ENCODE peak calls at places on chromosomes 2 and 18, in four cellular contexts. B is endothelial cell, H is nephron progenitor cell, L is cardiac fibroblast. F is an unnamed sample.

GRCh38 chr2:44184106-44184505 is 15.4 kb downstream of the PPM1B start:
- DNase-seq in B (no peak), L (no peak), H (no peak), F (no peak)

GRCh38 chr2:190529486-190530104 is 4.9 kb downstream of the NEMP2 start:
- DNase-seq in B (no peak), H (no peak), L (no peak), F (no peak)

GRCh38 chr2:190404487-190404886 is 3.7 kb upstream of the MFSD6 start:
- DNase-seq in H (no peak), L (peak), B (no peak), F (no peak)

GRCh38 chr2:138170495-138170894 is 206.2 kb downstream of the HNMT start:
- DNase-seq in H (no peak), B (no peak), L (no peak), F (no peak)

GRCh38 chr2:12589802-12590320 is 126.9 kb upstream of the TRIB2 start:
- DNase-seq in H (no peak), L (no peak), B (no peak), F (no peak)

GRCh38 chr2:75503048-75503607 is 57.6 kb downstream of the EVA1A start:
- DNase-seq in L (peak), H (no peak), B (peak), F (no peak)

GRCh38 chr18:49723648-49724180 is 89.6 kb downstream of the ACAA2 start:
- DNase-seq in B (peak), L (peak), H (no peak), F (no peak)

GRCh38 chr2:105179469-105180372 is 61.8 kb upstream of the GPR45 start:
- DNase-seq in L (peak), H (no peak), B (peak), F (no peak)

GRCh38 chr2:173075781-173076556 is at the start of gene MAP3K20:
- DNase-seq in L (peak), B (peak), H (peak), F (peak)

GRCh38 chr2:188601927-188602326 is 310.3 kb downstream of the GULP1 start:
- DNase-seq in H (no peak), B (no peak), L (no peak), F (no peak)

GRCh38 chr18:45321520-45321919 is 293.8 kb upstream of the SLC14A2 start:
- DNase-seq in L (no peak), H (no peak), B (no peak), F (no peak)

GRCh38 chr2:131041402-131042160 is 51.7 kb downstream of the FAM168B start:
- DNase-seq in L (no peak), H (no peak), B (no peak), F (no peak)

GRCh38 chr2:28552045-28552823 is 56.4 kb downstream of the PLB1 start:
- DNase-seq in H (no peak), B (no peak), L (peak), F (no peak)

GRCh38 chr18:39770399-39770798 is 2184.6 kb upstream of the PIK3C3 start:
- DNase-seq in L (no peak), B (no peak), H (no peak), F (no peak)

GRCh38 chr2:148814143-148814852 is 60.7 kb upstream of the KIF5C start:
- DNase-seq in H (no peak), B (no peak), L (peak), F (no peak)

GRCh38 chr2:65430515-65431416 is 1.6 kb downstream of the SPRED2 start:
- DNase-seq in H (peak), B (peak), L (peak), F (peak)

GRCh38 chr2:236512902-236513433 is 56.7 kb upstream of the ACKR3 start:
- DNase-seq in B (peak), L (peak), H (peak), F (peak)

GRCh38 chr2:176763871-176764404 is 448.7 kb upstream of the HNRNPA3 start:
- DNase-seq in H (no peak), B (no peak), L (no peak), F (no peak)

GRCh38 chr2:48525269-48525943 is 4.5 kb upstream of the STON1 start:
- DNase-seq in L (peak), H (no peak), B (no peak), F (no peak)

GRCh38 chr18:49613741-49614151 is 51.9 kb downstream of the LIPG start:
- DNase-seq in B (no peak), L (no peak), H (no peak), F (no peak)

GRCh38 chr2:205387350-205388045 is 294.8 kb upstream of the NRP2 start:
- DNase-seq in L (no peak), B (no peak), H (no peak), F (no peak)

GRCh38 chr2:3242747-3243369 is 134.8 kb downstream of the EIPR1 start:
- DNase-seq in L (no peak), B (no peak), H (no peak), F (no peak)

GRCh38 chr18:13813271-13813849 is 10.6 kb upstream of the MC5R start:
- DNase-seq in B (peak), L (peak), H (peak), F (peak)

GRCh38 chr2:238462782-238463396 is 36.2 kb downstream of the ASB1 start:
- DNase-seq in H (no peak), B (no peak), L (peak), F (no peak)

GRCh38 chr2:69086466-69086865 is 73.5 kb downstream of the ANTXR1 start:
- DNase-seq in L (no peak), H (no peak), B (no peak), F (no peak)

GRCh38 chr2:107772380-107772779 is 54.3 kb upstream of the RGPD4 start:
- DNase-seq in L (no peak), H (no peak), B (no peak), F (no peak)

DNA sequence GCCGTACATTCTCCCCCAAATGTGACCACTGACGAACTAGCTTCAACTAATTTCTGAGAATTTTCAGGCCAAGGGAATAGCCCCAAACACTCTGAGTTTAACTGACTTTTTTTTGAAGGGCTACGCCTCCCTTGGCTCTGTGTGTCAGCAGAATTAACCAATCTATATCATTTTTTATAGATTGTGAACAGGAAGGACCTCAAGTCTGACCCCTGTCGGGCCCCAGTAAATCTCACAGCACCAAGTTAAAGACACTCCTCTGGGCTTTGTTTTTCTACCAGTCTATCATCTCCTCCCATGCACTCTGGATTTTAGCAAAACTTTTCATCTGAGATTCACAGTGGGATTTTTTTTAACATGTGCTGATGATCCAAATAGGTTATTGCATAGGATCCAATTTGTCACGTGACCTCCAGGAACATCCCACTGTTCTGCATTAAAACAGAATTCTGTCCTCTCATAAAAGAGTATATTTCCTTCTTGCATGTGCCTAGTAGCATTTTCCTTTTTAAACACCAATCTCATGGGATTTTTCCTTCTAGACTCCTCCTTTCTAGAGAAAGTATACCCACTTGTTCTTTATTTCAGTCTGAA is 307.1 kb downstream of the OSR1 start:
- DNase-seq in L (peak), H (peak), B (no peak), F (no peak)
- TF ChIP-seq CTCF in L (no peak), H (peak), B (no peak), F (no peak)

DNA sequence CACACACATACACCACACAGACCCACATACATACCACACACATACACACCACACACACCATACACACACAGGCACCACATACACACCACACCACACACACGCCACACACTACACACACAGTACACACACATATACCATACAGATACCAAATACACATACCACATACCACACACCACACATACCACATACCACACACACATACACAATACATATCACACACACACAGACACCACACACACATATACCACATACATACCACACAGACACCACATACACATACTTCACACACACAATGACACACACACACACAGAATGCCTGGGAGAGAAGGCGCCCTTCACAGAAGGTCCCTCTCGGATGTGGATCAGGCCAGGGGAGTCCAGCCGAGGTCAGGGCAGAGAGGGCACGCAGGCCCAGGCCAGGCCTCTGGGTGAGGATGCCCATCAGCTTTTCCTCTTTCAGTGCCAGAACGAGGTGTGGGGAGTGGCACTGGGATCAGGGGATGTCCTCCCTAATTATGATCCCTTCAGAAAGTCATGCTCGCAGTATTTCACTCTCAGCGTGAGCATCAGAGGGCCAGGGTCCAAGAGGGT is 70.4 kb upstream of the ODC1 start:
- DNase-seq in L (no peak), B (no peak), H (no peak), F (no peak)
- TF ChIP-seq CTCF in L (no peak), B (no peak), H (no peak), F (no peak)

GRCh38 chr2:85062565-85062964 is 70.6 kb upstream of the TCF7L1 start:
- DNase-seq in B (no peak), L (no peak), H (no peak), F (no peak)
- TF ChIP-seq CTCF in B (no peak), L (no peak), H (no peak), F (no peak)

GRCh38 chr2:96770451-96770850 is 9.7 kb downstream of the CNNM4 start:
- DNase-seq in L (no peak), B (no peak), H (no peak), F (no peak)

GRCh38 chr2:96772903-96773675 is 12.4 kb downstream of the CNNM4 start:
- DNase-seq in H (no peak), B (no peak), L (no peak), F (no peak)

GRCh38 chr2:96773922-96774321 is 13.2 kb downstream of the CNNM4 start:
- DNase-seq in L (no peak), H (no peak), B (no peak), F (no peak)

GRCh38 chr2:96769816-96770215 is 9.1 kb downstream of the CNNM4 start:
- DNase-seq in L (no peak), B (no peak), H (no peak), F (no peak)

GRCh38 chr2:96771792-96772618 is 11.3 kb downstream of the CNNM4 start:
- DNase-seq in H (no peak), L (no peak), B (no peak), F (no peak)
- TF ChIP-seq CTCF in H (no peak), L (no peak), B (no peak), F (no peak)

GRCh38 chr2:96484096-96484495 is 21.1 kb downstream of the NEURL3 start:
- DNase-seq in H (no peak), L (no peak), B (no peak), F (no peak)
- TF ChIP-seq CTCF in H (no peak), L (no peak), B (no peak), F (no peak)

DNA sequence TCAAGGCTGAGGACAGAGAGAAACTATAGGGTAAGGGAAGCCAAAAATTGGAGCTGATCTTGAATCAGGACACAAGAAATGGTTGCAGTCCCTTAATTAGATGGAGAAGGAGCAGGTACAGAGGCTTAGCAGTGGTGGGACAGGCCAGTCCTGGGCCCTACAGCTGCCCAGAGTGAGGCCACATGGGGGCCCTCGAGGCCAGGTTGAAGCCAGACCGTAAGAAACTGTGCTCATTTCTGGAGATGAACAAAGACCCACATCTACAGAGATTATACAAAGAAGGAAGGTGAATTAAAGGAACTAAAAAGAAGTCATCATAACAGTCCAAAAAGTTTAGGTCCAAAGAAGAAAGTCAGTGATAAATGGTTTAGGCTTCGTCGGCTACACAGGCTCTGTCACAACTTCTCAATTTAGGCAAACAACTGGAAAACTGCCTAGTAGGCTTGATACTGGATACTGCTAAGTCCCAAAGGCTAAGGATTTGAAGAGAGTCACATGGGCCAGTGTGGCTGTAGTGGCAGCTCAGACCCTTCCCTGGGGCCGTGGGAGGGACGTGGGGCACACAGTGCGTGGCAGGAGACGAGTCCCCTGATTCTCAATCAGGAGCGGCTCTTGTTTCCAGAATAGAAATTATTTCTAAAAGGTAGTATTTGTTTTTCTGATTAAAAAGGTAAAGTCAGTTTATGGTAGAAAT is 50.4 kb upstream of the CNGA3 start:
- DNase-seq in L (no peak), B (no peak), H (no peak), F (no peak)
- TF ChIP-seq CTCF in L (peak), B (no peak), H (no peak), F (no peak)

DNA sequence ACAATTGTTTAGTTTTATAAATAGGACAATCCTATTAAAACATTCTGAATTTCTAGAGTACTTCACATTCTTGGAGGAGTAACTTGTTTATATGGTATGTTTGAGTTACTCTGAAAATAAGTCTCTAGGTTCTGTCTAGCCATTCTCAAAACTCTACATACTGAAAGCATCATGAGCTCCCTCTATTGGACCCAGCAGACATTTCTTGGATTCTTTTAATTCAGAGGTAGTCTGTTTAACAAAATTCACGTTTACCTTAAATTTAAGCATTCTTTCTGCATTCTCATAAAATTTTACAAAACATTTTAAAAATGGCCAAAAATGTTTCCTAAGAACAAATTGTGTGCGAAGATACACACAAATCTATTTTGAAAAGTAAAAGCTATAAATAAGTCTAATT is 15.3 kb downstream of the SP9 start:
- DNase-seq in L (peak), B (no peak), H (no peak), F (no peak)
- TF ChIP-seq CTCF in L (peak), B (peak), H (peak), F (peak)

GRCh38 chr2:180358458-180358857 is 351.4 kb upstream of the CWC22 start:
- DNase-seq in B (no peak), L (no peak), H (no peak), F (no peak)
- TF ChIP-seq CTCF in B (no peak), L (no peak), H (no peak), F (no peak)

GRCh38 chr18:36757081-36757480 is 71.7 kb downstream of the TPGS2 start:
- DNase-seq in B (peak), L (peak), H (no peak), F (no peak)
- TF ChIP-seq CTCF in B (peak), L (peak), H (peak), F (peak)